ENCODE peak calls at places on chromosomes 6 and 20, in ten cellular contexts. N is Peyer's patch, Y is prostate gland, Q is suprapubic skin, X is right lobe of liver, P is endothelial cell of umbilical vein, L is ovary, K is tibial nerve, T is NB4, B is heart left ventricle. V is an unnamed sample.

GRCh38 chr20:10300582-10301108 is 82.0 kb downstream of the SNAP25 start:
- DNase-seq in K (no peak), Q (no peak), P (no peak), Y (no peak), L (no peak), X (no peak), N (no peak), B (no peak), T (no peak), V (no peak)

GRCh38 chr6:122778961-122779671 is 400 bp upstream of the FABP7 start:
- DNase-seq in L (no peak), Q (no peak), Y (no peak), K (no peak), N (no peak), T (no peak), X (no peak), B (no peak), P (no peak), V (no peak)

GRCh38 chr6:35089935-35090505 is 51.1 kb downstream of the TCP11 start:
- DNase-seq in B (no peak), L (no peak), Y (no peak), N (no peak), P (no peak), X (peak), K (no peak), Q (peak), T (peak), V (no peak)

GRCh38 chr20:844473-845225 is 11.1 kb downstream of the FAM110A start:
- DNase-seq in K (peak), Q (peak), P (peak), T (peak), N (peak), L (peak), X (peak), Y (peak), B (peak), V (peak)

GRCh38 chr6:149895702-149896310 is 2.1 kb downstream of the RAET1E start:
- DNase-seq in X (no peak), L (peak), Q (peak), K (no peak), Y (peak), P (peak), T (no peak), N (no peak), B (peak), V (peak)

GRCh38 chr20:62333820-62334595 is 31.2 kb downstream of the ADRM1 start:
- DNase-seq in T (no peak), X (no peak), Q (no peak), P (no peak), L (no peak), B (no peak), Y (no peak), N (no peak), K (no peak), V (no peak)

GRCh38 chr6:44034931-44035345 is 92.3 kb downstream of the MRPL14 start:
- DNase-seq in X (no peak), L (no peak), B (no peak), N (no peak), Q (no peak), K (no peak), P (no peak), T (peak), Y (no peak), V (no peak)

GRCh38 chr6:88133718-88134117 is 32.4 kb downstream of the CNR1 start:
- DNase-seq in Y (no peak), K (no peak), P (no peak), L (no peak), T (no peak), X (no peak), Q (no peak), N (no peak), B (no peak), V (no peak)

GRCh38 chr20:34861386-34862084 is 11.1 kb downstream of the GGT7 start:
- DNase-seq in T (peak), L (no peak), Q (peak), X (no peak), B (no peak), Y (peak), K (no peak), P (no peak), N (no peak), V (peak)

GRCh38 chr20:57908691-57909090 is 198.9 kb upstream of the PMEPA1 start:
- DNase-seq in Q (no peak), N (no peak), L (no peak), T (no peak), B (no peak), Y (no peak), K (no peak), P (no peak), X (no peak), V (no peak)

GRCh38 chr6:33967966-33968724 is 164.3 kb upstream of the MLN start:
- DNase-seq in N (no peak), K (no peak), X (peak), T (no peak), Q (peak), B (no peak), L (no peak), P (no peak), Y (no peak), V (no peak)

GRCh38 chr6:108876929-108877775 is 28.9 kb downstream of the ARMC2 start:
- DNase-seq in T (no peak), K (peak), N (peak), B (peak), Y (no peak), X (no peak), L (no peak), Q (peak), P (no peak), V (peak)

GRCh38 chr20:41030536-41031242 is 2.1 kb downstream of the TOP1 start:
- DNase-seq in Y (peak), T (no peak), B (no peak), N (no peak), X (no peak), P (peak), K (no peak), L (no peak), Q (no peak), V (no peak)

GRCh38 chr6:138492113-138492512 is 7.2 kb downstream of the NHSL1 start:
- DNase-seq in Q (no peak), B (no peak), P (no peak), K (no peak), L (no peak), Y (no peak), T (no peak), X (no peak), N (no peak), V (no peak)

GRCh38 chr6:30763618-30764489 is 19.5 kb upstream of the IER3 start:
- DNase-seq in Q (no peak), Y (no peak), T (no peak), K (no peak), X (peak), P (peak), N (no peak), B (no peak), L (no peak), V (no peak)
- TF ChIP-seq CTCF in Q (no peak), Y (no peak), T (no peak), K (no peak), X (peak), P (peak), N (no peak), B (no peak), L (no peak), V (no peak)

GRCh38 chr6:163413345-163414116 is 987 bp upstream of the QKI start:
- DNase-seq in X (peak), Q (peak), N (peak), Y (peak), B (peak), P (peak), K (peak), L (peak), T (peak), V (peak)
- TF ChIP-seq POLR2A in X (peak), Q (peak), N (peak), Y (peak), B (peak), P (peak), K (peak), L (peak), T (peak), V (peak)

GRCh38 chr20:38131588-38132121 is 33.4 kb downstream of the TGM2 start:
- DNase-seq in Y (no peak), T (peak), N (no peak), B (no peak), K (no peak), P (no peak), X (peak), Q (no peak), L (peak), V (no peak)
- TF ChIP-seq CTCF in Y (no peak), T (no peak), N (no peak), B (no peak), K (no peak), P (no peak), X (no peak), Q (no peak), L (no peak), V (no peak)

GRCh38 chr6:30615958-30616810 is 859 bp downstream of the PPP1R10 start:
- DNase-seq in Q (no peak), Y (no peak), K (no peak), T (peak), X (no peak), P (peak), N (no peak), L (no peak), B (no peak), V (peak)
- TF ChIP-seq POLR2A in Q (no peak), Y (no peak), K (no peak), T (peak), X (no peak), P (no peak), N (no peak), L (no peak), B (no peak), V (no peak)

GRCh38 chr6:14787677-14788076 is 458.2 kb upstream of the JARID2 start:
- DNase-seq in Q (no peak), T (no peak), X (no peak), P (no peak), Y (no peak), K (no peak), N (no peak), B (no peak), L (no peak), V (no peak)
- TF ChIP-seq CTCF in Q (no peak), T (no peak), X (no peak), P (no peak), Y (no peak), K (no peak), N (no peak), B (no peak), L (no peak), V (no peak)

GRCh38 chr6:32488085-32488484 is 42.0 kb downstream of the HLA-DRB5 start:
- DNase-seq in T (no peak), B (no peak), L (no peak), K (no peak), N (no peak), X (no peak), P (no peak), Q (no peak), Y (no peak), V (no peak)
- TF ChIP-seq POLR2A in T (no peak), B (no peak), L (no peak), K (no peak), N (no peak), X (no peak), P (no peak), Q (no peak), Y (no peak), V (no peak)

DNA sequence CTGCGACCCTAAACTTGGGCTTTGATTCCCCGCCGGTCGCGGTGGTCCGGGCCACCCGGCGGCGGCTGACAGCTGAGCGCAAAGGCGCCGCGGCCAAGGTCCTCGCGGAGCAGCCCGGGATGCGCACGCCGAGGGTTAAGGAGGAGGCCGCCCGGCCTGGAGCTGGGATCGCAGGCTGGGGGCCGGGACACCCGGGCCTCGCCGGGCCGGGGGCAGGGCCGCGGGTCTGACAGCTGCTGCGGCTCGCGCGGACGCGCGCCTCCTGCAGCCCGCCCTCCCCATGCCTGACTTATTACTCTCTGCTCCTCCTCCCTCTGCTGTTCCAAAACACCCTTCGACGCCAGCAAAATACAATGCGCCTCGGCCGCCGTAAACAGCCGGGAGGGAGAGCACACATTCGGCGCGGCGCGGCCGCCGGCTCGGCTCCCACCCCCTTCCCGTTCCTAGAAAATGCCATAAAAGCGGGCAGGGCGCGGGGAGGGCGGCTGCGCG is 743 bp downstream of the BACH2 start:
- DNase-seq in L (peak), P (peak), K (peak), N (peak), Y (peak), B (peak), Q (peak), X (peak), T (peak), V (peak)
- TF ChIP-seq CTCF in L (no peak), P (no peak), K (peak), N (no peak), Y (no peak), B (peak), Q (no peak), X (peak), T (no peak), V (peak)

GRCh38 chr20:61291166-61291829 is 39.2 kb downstream of the CDH4 start:
- DNase-seq in K (no peak), Y (no peak), T (no peak), L (no peak), P (no peak), X (no peak), Q (no peak), B (no peak), N (no peak), V (no peak)

GRCh38 chr20:61293951-61294350 is 41.9 kb downstream of the CDH4 start:
- DNase-seq in P (no peak), Y (no peak), Q (no peak), L (no peak), N (no peak), K (no peak), X (no peak), T (no peak), B (no peak), V (no peak)

GRCh38 chr20:61295249-61295648 is 43.2 kb downstream of the CDH4 start:
- DNase-seq in K (no peak), P (no peak), L (no peak), X (no peak), Q (no peak), B (no peak), N (no peak), T (no peak), Y (no peak), V (no peak)

GRCh38 chr20:61292391-61292790 is 40.3 kb downstream of the CDH4 start:
- DNase-seq in Q (no peak), P (no peak), N (no peak), T (no peak), X (no peak), K (no peak), Y (no peak), B (no peak), L (no peak), V (no peak)

DNA sequence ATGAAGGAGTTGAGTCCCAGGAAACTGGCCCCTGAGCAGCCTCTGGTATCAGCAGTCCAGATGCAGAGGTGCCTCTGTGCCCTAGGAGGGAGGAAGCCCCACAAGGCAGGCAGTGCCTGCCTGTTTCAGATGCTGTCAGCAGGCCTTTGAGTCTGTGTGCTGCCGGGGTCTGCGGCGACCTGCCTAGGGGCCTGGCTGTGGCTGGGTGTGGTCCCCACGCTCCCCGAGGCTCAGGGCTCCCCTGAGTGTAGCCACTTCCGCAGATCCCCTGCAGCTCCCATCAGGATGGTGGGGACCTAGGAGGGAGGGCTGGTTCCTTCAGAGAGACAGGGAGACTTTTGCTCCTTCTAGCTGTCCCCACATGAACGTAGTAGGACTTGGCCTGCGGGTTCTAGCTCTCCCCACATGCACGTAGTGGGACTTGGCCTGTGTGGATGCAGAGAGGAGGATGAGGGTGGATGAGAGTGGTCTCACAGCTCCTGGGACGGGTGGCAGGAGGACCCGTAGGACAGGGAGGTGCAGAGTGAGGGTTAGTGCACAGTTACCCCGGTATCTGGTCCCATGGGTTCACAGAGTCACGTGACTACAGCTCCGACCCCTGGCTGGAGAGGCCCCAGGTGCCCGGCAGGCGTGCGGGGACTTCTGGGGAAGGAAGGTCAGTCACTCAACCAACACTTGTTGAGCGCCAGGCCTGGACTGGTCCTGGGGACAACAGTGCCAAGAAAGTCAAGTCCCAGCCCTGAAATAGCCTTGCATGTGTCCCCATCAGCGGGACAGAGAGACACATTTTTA is 41.0 kb downstream of the CDH4 start:
- DNase-seq in Y (no peak), T (no peak), X (no peak), Q (no peak), B (no peak), L (no peak), P (no peak), N (no peak), K (no peak), V (no peak)
- TF ChIP-seq POLR2A in Y (no peak), T (no peak), X (no peak), Q (no peak), B (no peak), L (no peak), P (no peak), N (no peak), K (no peak), V (no peak)

V was measured in gastrocnemius medialis.